ENCODE peak calls at places on chromosomes 5 and 9, in four cellular contexts. Q is HFF-Myc, P is H9, X is upper lobe of right lung. K is an unnamed sample.

GRCh38 chr9:73166453-73166852 is 14.8 kb downstream of the ANXA1 start:
- DNase-seq in Q (no peak), P (no peak), X (no peak), K (no peak)

GRCh38 chr5:112635276-112635675 is 102.4 kb upstream of the APC start:
- DNase-seq in Q (no peak), P (no peak), X (no peak), K (no peak)

GRCh38 chr9:78515108-78515507 is 218.2 kb downstream of the PSAT1 start:
- DNase-seq in Q (no peak), P (no peak), X (no peak), K (no peak)

GRCh38 chr5:63145167-63145566 is 566.5 kb downstream of the LRRC70 start:
- DNase-seq in Q (no peak), P (no peak), X (no peak), K (no peak)

GRCh38 chr9:124014355-124015026 is 2.9 kb downstream of the LHX2 start:
- DNase-seq in Q (no peak), P (no peak), X (no peak), K (no peak)

GRCh38 chr5:68673451-68674180 is 420.2 kb upstream of the SLC30A5 start:
- DNase-seq in Q (no peak), P (no peak), X (no peak), K (no peak)

GRCh38 chr5:425714-426113 is 17.3 kb upstream of the EXOC3 start:
- DNase-seq in Q (no peak), P (no peak), X (no peak), K (no peak)

GRCh38 chr9:125446581-125447094 is 185.0 kb downstream of the GAPVD1 start:
- DNase-seq in Q (no peak), P (no peak), X (no peak), K (no peak)

GRCh38 chr5:157388148-157388547 is 71.9 kb upstream of the NIPAL4 start:
- DNase-seq in Q (no peak), P (no peak), X (no peak), K (no peak)

GRCh38 chr5:157387683-157388093 is 72.3 kb upstream of the NIPAL4 start:
- DNase-seq in Q (peak), P (no peak), X (no peak), K (peak)

GRCh38 chr5:157383151-157383810 is 76.7 kb upstream of the NIPAL4 start:
- DNase-seq in Q (no peak), P (no peak), X (no peak), K (no peak)

GRCh38 chr5:157387164-157387563 is 72.8 kb upstream of the NIPAL4 start:
- DNase-seq in Q (no peak), P (no peak), X (no peak), K (no peak)

DNA sequence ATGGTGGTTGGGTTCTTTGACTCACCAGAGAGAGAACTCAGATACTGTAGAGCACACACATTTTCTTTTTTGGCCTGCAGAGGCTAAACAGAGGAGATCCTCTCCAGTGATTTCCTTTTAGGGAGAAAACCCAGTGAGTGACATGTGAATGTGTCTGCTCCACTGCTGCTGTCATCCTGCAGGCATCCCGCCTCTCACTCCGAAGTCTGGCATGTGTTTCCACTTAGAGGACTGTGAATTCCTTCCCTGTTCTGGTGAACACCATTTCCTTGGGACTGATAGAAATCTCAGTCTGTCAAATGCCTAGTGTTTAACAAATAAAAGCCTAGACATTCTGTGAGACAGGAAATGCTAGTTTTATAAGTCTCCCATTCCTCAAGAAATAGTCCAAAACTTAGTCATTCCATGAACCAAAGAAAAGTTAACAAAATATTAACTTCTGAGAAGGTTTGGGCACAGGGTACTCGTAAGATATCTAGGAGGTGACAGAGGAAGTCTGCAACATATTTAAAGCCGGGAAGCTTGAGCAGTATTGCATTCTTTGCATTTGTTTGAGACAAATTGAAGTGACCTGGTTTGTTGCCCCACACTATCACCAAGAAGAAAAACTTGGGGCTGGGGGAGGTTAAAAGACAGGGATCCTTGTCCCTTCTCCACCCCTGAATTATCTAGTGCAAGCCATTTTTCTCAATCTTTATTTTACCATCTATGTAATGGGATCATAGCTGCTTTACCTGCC is 74.9 kb upstream of the NIPAL4 start:
- DNase-seq in Q (peak), P (no peak), X (no peak), K (peak)
- TF ChIP-seq CTCF in Q (no peak), P (no peak), X (no peak), K (no peak)

DNA sequence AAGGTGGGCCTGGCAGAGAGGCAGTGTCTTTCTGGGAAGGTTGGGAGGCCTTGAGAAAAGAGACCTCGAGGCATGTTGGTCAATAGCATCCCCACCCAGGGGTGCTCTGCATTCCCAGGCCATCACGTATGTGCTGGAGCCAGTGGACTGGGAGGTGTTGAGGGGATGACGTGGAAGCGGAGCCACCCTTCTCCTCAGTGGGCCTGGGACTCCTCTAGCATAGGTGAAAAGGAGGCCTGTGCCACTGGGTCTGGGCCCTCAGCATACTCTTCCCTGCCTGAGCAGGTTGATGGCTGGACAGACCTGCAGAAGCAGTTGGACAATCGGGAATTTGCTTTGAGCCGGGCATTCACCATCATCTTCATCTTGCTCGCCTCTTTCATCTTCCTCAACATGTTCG is 25.5 kb downstream of the PITX1 start:
- DNase-seq in Q (no peak), P (no peak), X (peak), K (no peak)
- TF ChIP-seq CTCF in Q (no peak), P (no peak), X (no peak), K (no peak)

GRCh38 chr9:129481824-129482511 is 138.9 kb downstream of the C9orf50 start:
- DNase-seq in Q (no peak), P (no peak), X (no peak), K (no peak)
- TF ChIP-seq CTCF in Q (peak), P (peak), X (peak), K (peak)

GRCh38 chr9:9920425-9920824 is 692.4 kb downstream of the PTPRD start:
- DNase-seq in Q (no peak), P (no peak), X (no peak), K (no peak)
- TF ChIP-seq CTCF in Q (no peak), P (peak), X (no peak), K (no peak)

DNA sequence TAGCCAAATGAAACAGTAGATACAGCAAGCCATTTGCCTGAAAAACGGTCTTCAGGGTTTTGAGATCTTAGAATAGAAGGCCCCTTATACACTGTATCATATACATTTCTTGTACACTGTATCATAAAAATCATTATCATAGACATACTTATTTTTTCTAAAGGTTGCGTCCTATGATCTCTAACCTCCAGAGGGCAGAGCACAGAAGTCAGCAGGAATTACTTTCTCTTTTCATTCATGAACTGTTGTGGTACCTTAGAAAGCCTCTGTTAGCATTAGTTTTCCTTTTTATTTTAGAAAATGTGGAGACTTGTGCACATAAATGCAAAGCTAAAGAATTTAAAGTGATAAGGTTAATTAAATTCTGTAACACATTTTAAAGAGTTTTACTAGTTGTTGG is 115.4 kb downstream of the OXCT1 start:
- DNase-seq in Q (no peak), P (no peak), X (no peak), K (no peak)
- TF ChIP-seq CTCF in Q (no peak), P (peak), X (no peak), K (no peak)